ENCODE peak calls at places on chromosomes 12 and 14, in seven cellular contexts. D is esophagus muscularis mucosa, W is T-helper 2 cell, E is left cardiac atrium, T is adipocyte, I is glutamatergic neuron, R is EL. J is an unnamed sample.

GRCh38 chr14:54935958-54936357 is 33.3 kb upstream of the GCH1 start:
- DNase-seq in T (no peak), D (no peak), R (peak; percentile 62), I (no peak), W (no peak), E (no peak), J (no peak)

GRCh38 chr12:46389130-46389616 is 16.6 kb upstream of the SLC38A2 start:
- DNase-seq in E (no peak), D (no peak), T (peak; percentile 85), W (no peak), R (peak; percentile 89), I (no peak), J (no peak)

GRCh38 chr12:82299617-82300016 is 58.6 kb downstream of the CCDC59 start:
- DNase-seq in E (no peak), W (no peak), D (no peak), T (peak; percentile 47), I (no peak), R (no peak), J (no peak)

GRCh38 chr12:120844297-120844696 is 59.9 kb downstream of the SPPL3 start:
- DNase-seq in R (no peak), I (no peak), W (no peak), E (no peak), D (no peak), T (no peak), J (no peak)

GRCh38 chr14:76767681-76768055 is 6.4 kb downstream of the VASH1 start:
- DNase-seq in E (peak; percentile 20), W (no peak), I (no peak), R (no peak), D (no peak), T (no peak), J (no peak)

GRCh38 chr12:108570743-108571603 is 8.6 kb downstream of the ISCU start:
- DNase-seq in E (no peak), D (peak; percentile 62), T (peak; percentile 78), R (peak; percentile 53), I (no peak), W (peak; percentile 63), J (no peak)

GRCh38 chr14:20489093-20489994 is 16.0 kb upstream of the RNASE10 start:
- DNase-seq in E (no peak), W (peak; percentile 64), I (no peak), T (peak; percentile 45), D (no peak), R (peak; percentile 9), J (no peak)

GRCh38 chr14:31283568-31284252 is 76.1 kb upstream of the HECTD1 start:
- DNase-seq in I (no peak), E (no peak), W (no peak), T (no peak), D (peak; percentile 70), R (no peak), J (no peak)

GRCh38 chr14:103518416-103519042 is 4.1 kb downstream of the CKB start:
- DNase-seq in I (peak; percentile 83), E (peak; percentile 65), T (peak; percentile 73), W (peak; percentile 41), D (no peak), R (peak; percentile 53), J (no peak)

GRCh38 chr12:97404549-97404948 is 58.1 kb upstream of the RMST start:
- DNase-seq in R (peak; percentile 16), W (peak; percentile 15), T (peak; percentile 32), E (peak; percentile 24), I (peak; percentile 59), D (peak; percentile 86), J (no peak)

GRCh38 chr12:80443974-80444666 is at the start of gene PTPRQ:
- DNase-seq in T (peak; percentile 34), R (no peak), E (no peak), I (no peak), W (no peak), D (no peak), J (no peak)

GRCh38 chr14:61527325-61528100 is 167.8 kb upstream of the HIF1A start:
- DNase-seq in I (no peak), E (no peak), R (peak; percentile 88), D (no peak), W (no peak), T (peak; percentile 60), J (no peak)

GRCh38 chr14:67722293-67722692 is 20.6 kb downstream of the RDH12 start:
- DNase-seq in W (no peak), D (no peak), E (peak; percentile 68), R (peak; percentile 15), T (peak; percentile 37), I (no peak), J (no peak)

GRCh38 chr12:15151141-15152091 is 69.8 kb downstream of the RERG start:
- DNase-seq in D (no peak), I (no peak), T (peak; percentile 57), E (no peak), W (no peak), R (no peak), J (no peak)

GRCh38 chr14:66572836-66573235 is 64.9 kb downstream of the GPHN start:
- DNase-seq in R (peak; percentile 2), T (no peak), E (no peak), I (no peak), W (no peak), D (no peak), J (no peak)

GRCh38 chr12:51205350-51205749 is 12.5 kb downstream of the POU6F1 start:
- DNase-seq in T (no peak), I (no peak), R (no peak), D (no peak), W (no peak), E (no peak), J (no peak)

GRCh38 chr12:19988457-19988856 is 379.9 kb upstream of the PDE3A start:
- DNase-seq in T (peak; percentile 72), I (no peak), D (no peak), W (no peak), R (no peak), E (no peak), J (no peak)

GRCh38 chr12:50167026-50167742 is at the start of gene CERS5:
- DNase-seq in D (peak; percentile 100), I (peak; percentile 99), R (peak; percentile 99), W (peak; percentile 99), T (peak; percentile 100), E (peak; percentile 99), J (peak; percentile 98)

GRCh38 chr14:34981743-34982420 is 910 bp upstream of the SRP54 start:
- DNase-seq in E (no peak), W (peak; percentile 65), I (peak; percentile 58), R (no peak), T (peak; percentile 65), D (no peak), J (peak; percentile 17)

GRCh38 chr14:55075628-55076027 is 24.2 kb downstream of the MAPK1IP1L start:
- DNase-seq in D (no peak), I (no peak), W (peak; percentile 16), R (peak; percentile 55), E (no peak), T (peak; percentile 63), J (no peak)

GRCh38 chr12:89824822-89825221 is 116.2 kb upstream of the ATP2B1 start:
- DNase-seq in R (no peak), E (no peak), D (no peak), I (no peak), W (peak; percentile 57), T (no peak), J (no peak)

GRCh38 chr14:102055181-102055901 is 31.5 kb downstream of the HSP90AA1 start:
- DNase-seq in E (no peak), T (peak; percentile 59), D (no peak), I (no peak), W (no peak), R (peak; percentile 88), J (no peak)

GRCh38 chr12:12922191-12922616 is 29.8 kb downstream of the GPRC5D start:
- DNase-seq in I (no peak), W (no peak), E (peak; percentile 75), D (no peak), T (no peak), R (peak; percentile 53), J (no peak)

GRCh38 chr14:32102968-32103367 is 25.9 kb downstream of the ARHGAP5 start:
- DNase-seq in R (no peak), W (no peak), I (no peak), T (peak; percentile 44), E (no peak), D (no peak), J (no peak)

J was measured in activated T-helper 1 cell treated with anti-CD3 and anti-CD28 coated beads, Interleukin-12 subunit alpha, Interleukin-12 subunit beta, Interleukin-2, Interleukin-4 antibody, amounts not matched to agents 30 ng/mL and 10 ng/mL and 1 ng/mL, durations not matched to agents 14 hours and 24 hours and 36 hours.